ENCODE peak calls at places on chromosomes 7 and 10, in nine cellular contexts. One of them, this sample, is unnamed.

GRCh38 chr7:6258440-6259182 is 13.8 kb downstream of the CYTH3 start:
- DNase-seq in lower lobe of right lung: no peak
- DNase-seq in tibial nerve: no peak
- DNase-seq in NCI-H446 treated with DMSO at 0.1 percent for 48 hours: no peak
- DNase-seq in stimulated activated naive CD8-positive, alpha-beta T cell treated with anti-CD3 and anti-CD28 coated beads, Interleukin-15, amount 100 ng/mL, for 72 hours: no peak
- DNase-seq in stimulated activated CD4-positive, alpha-beta T cell treated with anti-CD3 and anti-CD28 coated beads, Interleukin-4, amount 100 ng/mL, for 48 hours: no peak
- DNase-seq in amniotic stem cell: peak
- DNase-seq in bronchial epithelial cell: no peak
- DNase-seq in RCC 7860: no peak
- DNase-seq in this sample: no peak

GRCh38 chr10:5576780-5577472 is 52.2 kb downstream of the CALML3 start:
- DNase-seq in lower lobe of right lung: peak
- DNase-seq in tibial nerve: no peak
- DNase-seq in NCI-H446 treated with DMSO at 0.1 percent for 48 hours: no peak
- DNase-seq in stimulated activated naive CD8-positive, alpha-beta T cell treated with anti-CD3 and anti-CD28 coated beads, Interleukin-15, amount 100 ng/mL, for 72 hours: no peak
- DNase-seq in stimulated activated CD4-positive, alpha-beta T cell treated with anti-CD3 and anti-CD28 coated beads, Interleukin-4, amount 100 ng/mL, for 48 hours: no peak
- DNase-seq in amniotic stem cell: no peak
- DNase-seq in bronchial epithelial cell: no peak
- DNase-seq in RCC 7860: no peak
- DNase-seq in this sample: no peak

GRCh38 chr7:119270045-119270464 is 1002.9 kb upstream of the KCND2 start:
- DNase-seq in lower lobe of right lung: peak
- DNase-seq in tibial nerve: peak
- DNase-seq in NCI-H446 treated with DMSO at 0.1 percent for 48 hours: peak
- DNase-seq in stimulated activated naive CD8-positive, alpha-beta T cell treated with anti-CD3 and anti-CD28 coated beads, Interleukin-15, amount 100 ng/mL, for 72 hours: peak
- DNase-seq in stimulated activated CD4-positive, alpha-beta T cell treated with anti-CD3 and anti-CD28 coated beads, Interleukin-4, amount 100 ng/mL, for 48 hours: no peak
- DNase-seq in amniotic stem cell: peak
- DNase-seq in bronchial epithelial cell: peak
- DNase-seq in RCC 7860: peak
- DNase-seq in this sample: no peak

GRCh38 chr10:119803264-119803663 is 69.4 kb downstream of the MCMBP start:
- DNase-seq in lower lobe of right lung: no peak
- DNase-seq in tibial nerve: no peak
- DNase-seq in NCI-H446 treated with DMSO at 0.1 percent for 48 hours: no peak
- DNase-seq in stimulated activated naive CD8-positive, alpha-beta T cell treated with anti-CD3 and anti-CD28 coated beads, Interleukin-15, amount 100 ng/mL, for 72 hours: no peak
- DNase-seq in stimulated activated CD4-positive, alpha-beta T cell treated with anti-CD3 and anti-CD28 coated beads, Interleukin-4, amount 100 ng/mL, for 48 hours: no peak
- DNase-seq in amniotic stem cell: peak
- DNase-seq in bronchial epithelial cell: peak
- DNase-seq in RCC 7860: peak
- DNase-seq in this sample: no peak

GRCh38 chr7:73671317-73671651 is 3.7 kb downstream of the VPS37D start:
- DNase-seq in lower lobe of right lung: no peak
- DNase-seq in tibial nerve: no peak
- DNase-seq in NCI-H446 treated with DMSO at 0.1 percent for 48 hours: no peak
- DNase-seq in stimulated activated naive CD8-positive, alpha-beta T cell treated with anti-CD3 and anti-CD28 coated beads, Interleukin-15, amount 100 ng/mL, for 72 hours: no peak
- DNase-seq in stimulated activated CD4-positive, alpha-beta T cell treated with anti-CD3 and anti-CD28 coated beads, Interleukin-4, amount 100 ng/mL, for 48 hours: no peak
- DNase-seq in amniotic stem cell: no peak
- DNase-seq in bronchial epithelial cell: no peak
- DNase-seq in RCC 7860: no peak
- DNase-seq in this sample: no peak

GRCh38 chr10:121608669-121609190 is 10.5 kb upstream of the FGFR2 start:
- DNase-seq in lower lobe of right lung: peak
- DNase-seq in tibial nerve: no peak
- DNase-seq in NCI-H446 treated with DMSO at 0.1 percent for 48 hours: no peak
- DNase-seq in stimulated activated naive CD8-positive, alpha-beta T cell treated with anti-CD3 and anti-CD28 coated beads, Interleukin-15, amount 100 ng/mL, for 72 hours: peak
- DNase-seq in stimulated activated CD4-positive, alpha-beta T cell treated with anti-CD3 and anti-CD28 coated beads, Interleukin-4, amount 100 ng/mL, for 48 hours: peak
- DNase-seq in amniotic stem cell: no peak
- DNase-seq in bronchial epithelial cell: no peak
- DNase-seq in RCC 7860: no peak
- DNase-seq in this sample: peak

GRCh38 chr10:132572545-132572937 is 35.0 kb downstream of the INPP5A start:
- DNase-seq in lower lobe of right lung: no peak
- DNase-seq in tibial nerve: no peak
- DNase-seq in NCI-H446 treated with DMSO at 0.1 percent for 48 hours: no peak
- DNase-seq in stimulated activated naive CD8-positive, alpha-beta T cell treated with anti-CD3 and anti-CD28 coated beads, Interleukin-15, amount 100 ng/mL, for 72 hours: no peak
- DNase-seq in stimulated activated CD4-positive, alpha-beta T cell treated with anti-CD3 and anti-CD28 coated beads, Interleukin-4, amount 100 ng/mL, for 48 hours: no peak
- DNase-seq in amniotic stem cell: no peak
- DNase-seq in bronchial epithelial cell: no peak
- DNase-seq in RCC 7860: no peak
- DNase-seq in this sample: no peak

GRCh38 chr7:97174308-97174707 is 56.8 kb downstream of the SDHAF3 start:
- DNase-seq in lower lobe of right lung: no peak
- DNase-seq in tibial nerve: no peak
- DNase-seq in NCI-H446 treated with DMSO at 0.1 percent for 48 hours: no peak
- DNase-seq in stimulated activated naive CD8-positive, alpha-beta T cell treated with anti-CD3 and anti-CD28 coated beads, Interleukin-15, amount 100 ng/mL, for 72 hours: no peak
- DNase-seq in stimulated activated CD4-positive, alpha-beta T cell treated with anti-CD3 and anti-CD28 coated beads, Interleukin-4, amount 100 ng/mL, for 48 hours: no peak
- DNase-seq in amniotic stem cell: no peak
- DNase-seq in bronchial epithelial cell: peak
- DNase-seq in RCC 7860: no peak
- DNase-seq in this sample: no peak

GRCh38 chr10:17409170-17409733 is 45.1 kb downstream of the ST8SIA6 start:
- DNase-seq in lower lobe of right lung: no peak
- DNase-seq in tibial nerve: no peak
- DNase-seq in NCI-H446 treated with DMSO at 0.1 percent for 48 hours: no peak
- DNase-seq in stimulated activated naive CD8-positive, alpha-beta T cell treated with anti-CD3 and anti-CD28 coated beads, Interleukin-15, amount 100 ng/mL, for 72 hours: no peak
- DNase-seq in stimulated activated CD4-positive, alpha-beta T cell treated with anti-CD3 and anti-CD28 coated beads, Interleukin-4, amount 100 ng/mL, for 48 hours: no peak
- DNase-seq in amniotic stem cell: no peak
- DNase-seq in bronchial epithelial cell: peak
- DNase-seq in RCC 7860: peak
- DNase-seq in this sample: no peak

GRCh38 chr7:102834999-102835398 is 77.8 kb upstream of the LRRC17 start:
- DNase-seq in lower lobe of right lung: no peak
- DNase-seq in tibial nerve: no peak
- DNase-seq in NCI-H446 treated with DMSO at 0.1 percent for 48 hours: no peak
- DNase-seq in stimulated activated naive CD8-positive, alpha-beta T cell treated with anti-CD3 and anti-CD28 coated beads, Interleukin-15, amount 100 ng/mL, for 72 hours: peak
- DNase-seq in stimulated activated CD4-positive, alpha-beta T cell treated with anti-CD3 and anti-CD28 coated beads, Interleukin-4, amount 100 ng/mL, for 48 hours: no peak
- DNase-seq in amniotic stem cell: peak
- DNase-seq in bronchial epithelial cell: peak
- DNase-seq in RCC 7860: peak
- DNase-seq in this sample: no peak

GRCh38 chr10:13115832-13116793 is 16.1 kb downstream of the OPTN start:
- DNase-seq in lower lobe of right lung: no peak
- DNase-seq in tibial nerve: no peak
- DNase-seq in NCI-H446 treated with DMSO at 0.1 percent for 48 hours: no peak
- DNase-seq in stimulated activated naive CD8-positive, alpha-beta T cell treated with anti-CD3 and anti-CD28 coated beads, Interleukin-15, amount 100 ng/mL, for 72 hours: no peak
- DNase-seq in stimulated activated CD4-positive, alpha-beta T cell treated with anti-CD3 and anti-CD28 coated beads, Interleukin-4, amount 100 ng/mL, for 48 hours: no peak
- DNase-seq in amniotic stem cell: no peak
- DNase-seq in bronchial epithelial cell: no peak
- DNase-seq in RCC 7860: no peak
- DNase-seq in this sample: no peak

GRCh38 chr10:132229834-132230556 is 43.2 kb downstream of the DPYSL4 start:
- DNase-seq in lower lobe of right lung: peak
- DNase-seq in tibial nerve: no peak
- DNase-seq in NCI-H446 treated with DMSO at 0.1 percent for 48 hours: no peak
- DNase-seq in stimulated activated naive CD8-positive, alpha-beta T cell treated with anti-CD3 and anti-CD28 coated beads, Interleukin-15, amount 100 ng/mL, for 72 hours: peak
- DNase-seq in stimulated activated CD4-positive, alpha-beta T cell treated with anti-CD3 and anti-CD28 coated beads, Interleukin-4, amount 100 ng/mL, for 48 hours: peak
- DNase-seq in amniotic stem cell: no peak
- DNase-seq in bronchial epithelial cell: no peak
- DNase-seq in RCC 7860: no peak
- DNase-seq in this sample: no peak

GRCh38 chr10:28492093-28492492 is 40.8 kb upstream of the WAC start:
- DNase-seq in lower lobe of right lung: no peak
- DNase-seq in tibial nerve: no peak
- DNase-seq in NCI-H446 treated with DMSO at 0.1 percent for 48 hours: no peak
- DNase-seq in stimulated activated naive CD8-positive, alpha-beta T cell treated with anti-CD3 and anti-CD28 coated beads, Interleukin-15, amount 100 ng/mL, for 72 hours: no peak
- DNase-seq in stimulated activated CD4-positive, alpha-beta T cell treated with anti-CD3 and anti-CD28 coated beads, Interleukin-4, amount 100 ng/mL, for 48 hours: no peak
- DNase-seq in amniotic stem cell: no peak
- DNase-seq in bronchial epithelial cell: no peak
- DNase-seq in RCC 7860: no peak
- DNase-seq in this sample: no peak

GRCh38 chr7:98210513-98211220 is 572 bp upstream of the BHLHA15 start:
- DNase-seq in lower lobe of right lung: no peak
- DNase-seq in tibial nerve: no peak
- DNase-seq in NCI-H446 treated with DMSO at 0.1 percent for 48 hours: no peak
- DNase-seq in stimulated activated naive CD8-positive, alpha-beta T cell treated with anti-CD3 and anti-CD28 coated beads, Interleukin-15, amount 100 ng/mL, for 72 hours: no peak
- DNase-seq in stimulated activated CD4-positive, alpha-beta T cell treated with anti-CD3 and anti-CD28 coated beads, Interleukin-4, amount 100 ng/mL, for 48 hours: no peak
- DNase-seq in amniotic stem cell: no peak
- DNase-seq in bronchial epithelial cell: no peak
- DNase-seq in RCC 7860: no peak
- DNase-seq in this sample: no peak

GRCh38 chr7:107025449-107026103 is 18.9 kb upstream of the PRKAR2B start:
- DNase-seq in lower lobe of right lung: no peak
- DNase-seq in tibial nerve: no peak
- DNase-seq in NCI-H446 treated with DMSO at 0.1 percent for 48 hours: no peak
- DNase-seq in stimulated activated naive CD8-positive, alpha-beta T cell treated with anti-CD3 and anti-CD28 coated beads, Interleukin-15, amount 100 ng/mL, for 72 hours: no peak
- DNase-seq in stimulated activated CD4-positive, alpha-beta T cell treated with anti-CD3 and anti-CD28 coated beads, Interleukin-4, amount 100 ng/mL, for 48 hours: no peak
- DNase-seq in amniotic stem cell: no peak
- DNase-seq in bronchial epithelial cell: no peak
- DNase-seq in RCC 7860: peak
- DNase-seq in this sample: no peak

GRCh38 chr7:130131964-130132875 is 61.9 kb downstream of the KLHDC10 start:
- DNase-seq in lower lobe of right lung: no peak
- DNase-seq in tibial nerve: no peak
- DNase-seq in NCI-H446 treated with DMSO at 0.1 percent for 48 hours: no peak
- DNase-seq in stimulated activated naive CD8-positive, alpha-beta T cell treated with anti-CD3 and anti-CD28 coated beads, Interleukin-15, amount 100 ng/mL, for 72 hours: no peak
- DNase-seq in stimulated activated CD4-positive, alpha-beta T cell treated with anti-CD3 and anti-CD28 coated beads, Interleukin-4, amount 100 ng/mL, for 48 hours: no peak
- DNase-seq in amniotic stem cell: no peak
- DNase-seq in bronchial epithelial cell: no peak
- DNase-seq in RCC 7860: no peak
- DNase-seq in this sample: no peak

GRCh38 chr10:32445036-32445435 is 904 bp upstream of the CCDC7 start:
- DNase-seq in lower lobe of right lung: no peak
- DNase-seq in tibial nerve: no peak
- DNase-seq in NCI-H446 treated with DMSO at 0.1 percent for 48 hours: no peak
- DNase-seq in stimulated activated naive CD8-positive, alpha-beta T cell treated with anti-CD3 and anti-CD28 coated beads, Interleukin-15, amount 100 ng/mL, for 72 hours: no peak
- DNase-seq in stimulated activated CD4-positive, alpha-beta T cell treated with anti-CD3 and anti-CD28 coated beads, Interleukin-4, amount 100 ng/mL, for 48 hours: no peak
- DNase-seq in amniotic stem cell: no peak
- DNase-seq in bronchial epithelial cell: no peak
- DNase-seq in RCC 7860: no peak
- DNase-seq in this sample: no peak

GRCh38 chr7:44104880-44105771 is 981 bp downstream of the AEBP1 start:
- DNase-seq in lower lobe of right lung: no peak
- DNase-seq in tibial nerve: peak
- DNase-seq in NCI-H446 treated with DMSO at 0.1 percent for 48 hours: no peak
- DNase-seq in stimulated activated naive CD8-positive, alpha-beta T cell treated with anti-CD3 and anti-CD28 coated beads, Interleukin-15, amount 100 ng/mL, for 72 hours: no peak
- DNase-seq in stimulated activated CD4-positive, alpha-beta T cell treated with anti-CD3 and anti-CD28 coated beads, Interleukin-4, amount 100 ng/mL, for 48 hours: no peak
- DNase-seq in amniotic stem cell: no peak
- DNase-seq in bronchial epithelial cell: peak
- DNase-seq in RCC 7860: peak
- DNase-seq in this sample: no peak

GRCh38 chr10:97873569-97873968 is 23.9 kb downstream of the GOLGA7B start:
- DNase-seq in lower lobe of right lung: no peak
- DNase-seq in tibial nerve: no peak
- DNase-seq in NCI-H446 treated with DMSO at 0.1 percent for 48 hours: no peak
- DNase-seq in stimulated activated naive CD8-positive, alpha-beta T cell treated with anti-CD3 and anti-CD28 coated beads, Interleukin-15, amount 100 ng/mL, for 72 hours: no peak
- DNase-seq in stimulated activated CD4-positive, alpha-beta T cell treated with anti-CD3 and anti-CD28 coated beads, Interleukin-4, amount 100 ng/mL, for 48 hours: no peak
- DNase-seq in amniotic stem cell: no peak
- DNase-seq in bronchial epithelial cell: no peak
- DNase-seq in RCC 7860: no peak
- DNase-seq in this sample: no peak

GRCh38 chr10:118792501-118792900 is 37.7 kb upstream of the CACUL1 start:
- DNase-seq in lower lobe of right lung: peak
- DNase-seq in tibial nerve: peak
- DNase-seq in NCI-H446 treated with DMSO at 0.1 percent for 48 hours: no peak
- DNase-seq in stimulated activated naive CD8-positive, alpha-beta T cell treated with anti-CD3 and anti-CD28 coated beads, Interleukin-15, amount 100 ng/mL, for 72 hours: no peak
- DNase-seq in stimulated activated CD4-positive, alpha-beta T cell treated with anti-CD3 and anti-CD28 coated beads, Interleukin-4, amount 100 ng/mL, for 48 hours: no peak
- DNase-seq in amniotic stem cell: no peak
- DNase-seq in bronchial epithelial cell: no peak
- DNase-seq in RCC 7860: no peak
- DNase-seq in this sample: no peak

GRCh38 chr10:60140681-60141632 is 234.6 kb upstream of the CCDC6 start:
- DNase-seq in lower lobe of right lung: no peak
- DNase-seq in tibial nerve: no peak
- DNase-seq in NCI-H446 treated with DMSO at 0.1 percent for 48 hours: no peak
- DNase-seq in stimulated activated naive CD8-positive, alpha-beta T cell treated with anti-CD3 and anti-CD28 coated beads, Interleukin-15, amount 100 ng/mL, for 72 hours: no peak
- DNase-seq in stimulated activated CD4-positive, alpha-beta T cell treated with anti-CD3 and anti-CD28 coated beads, Interleukin-4, amount 100 ng/mL, for 48 hours: no peak
- DNase-seq in amniotic stem cell: no peak
- DNase-seq in bronchial epithelial cell: peak
- DNase-seq in RCC 7860: no peak
- DNase-seq in this sample: peak

GRCh38 chr10:102657984-102658724 is 13.9 kb downstream of the TRIM8 start:
- DNase-seq in lower lobe of right lung: peak
- DNase-seq in tibial nerve: no peak
- DNase-seq in NCI-H446 treated with DMSO at 0.1 percent for 48 hours: no peak
- DNase-seq in stimulated activated naive CD8-positive, alpha-beta T cell treated with anti-CD3 and anti-CD28 coated beads, Interleukin-15, amount 100 ng/mL, for 72 hours: no peak
- DNase-seq in stimulated activated CD4-positive, alpha-beta T cell treated with anti-CD3 and anti-CD28 coated beads, Interleukin-4, amount 100 ng/mL, for 48 hours: no peak
- DNase-seq in amniotic stem cell: no peak
- DNase-seq in bronchial epithelial cell: peak
- DNase-seq in RCC 7860: no peak
- DNase-seq in this sample: peak

GRCh38 chr10:16581202-16581601 is 59.5 kb upstream of the C1QL3 start:
- DNase-seq in lower lobe of right lung: no peak
- DNase-seq in tibial nerve: no peak
- DNase-seq in NCI-H446 treated with DMSO at 0.1 percent for 48 hours: no peak
- DNase-seq in stimulated activated naive CD8-positive, alpha-beta T cell treated with anti-CD3 and anti-CD28 coated beads, Interleukin-15, amount 100 ng/mL, for 72 hours: no peak
- DNase-seq in stimulated activated CD4-positive, alpha-beta T cell treated with anti-CD3 and anti-CD28 coated beads, Interleukin-4, amount 100 ng/mL, for 48 hours: no peak
- DNase-seq in amniotic stem cell: no peak
- DNase-seq in bronchial epithelial cell: no peak
- DNase-seq in RCC 7860: no peak
- DNase-seq in this sample: no peak

GRCh38 chr10:119341236-119342016 is 134.1 kb downstream of the GRK5 start:
- DNase-seq in lower lobe of right lung: no peak
- DNase-seq in tibial nerve: no peak
- DNase-seq in NCI-H446 treated with DMSO at 0.1 percent for 48 hours: no peak
- DNase-seq in stimulated activated naive CD8-positive, alpha-beta T cell treated with anti-CD3 and anti-CD28 coated beads, Interleukin-15, amount 100 ng/mL, for 72 hours: peak
- DNase-seq in stimulated activated CD4-positive, alpha-beta T cell treated with anti-CD3 and anti-CD28 coated beads, Interleukin-4, amount 100 ng/mL, for 48 hours: peak
- DNase-seq in amniotic stem cell: no peak
- DNase-seq in bronchial epithelial cell: peak
- DNase-seq in RCC 7860: peak
- DNase-seq in this sample: no peak

GRCh38 chr10:6701289-6701688 is 121.2 kb upstream of the PRKCQ start:
- DNase-seq in lower lobe of right lung: no peak
- DNase-seq in tibial nerve: no peak
- DNase-seq in NCI-H446 treated with DMSO at 0.1 percent for 48 hours: no peak
- DNase-seq in stimulated activated naive CD8-positive, alpha-beta T cell treated with anti-CD3 and anti-CD28 coated beads, Interleukin-15, amount 100 ng/mL, for 72 hours: no peak
- DNase-seq in stimulated activated CD4-positive, alpha-beta T cell treated with anti-CD3 and anti-CD28 coated beads, Interleukin-4, amount 100 ng/mL, for 48 hours: no peak
- DNase-seq in amniotic stem cell: no peak
- DNase-seq in bronchial epithelial cell: peak
- DNase-seq in RCC 7860: no peak
- DNase-seq in this sample: no peak

GRCh38 chr10:26939290-26939956 is 78.7 kb upstream of the ABI1 start:
- DNase-seq in lower lobe of right lung: no peak
- DNase-seq in tibial nerve: no peak
- DNase-seq in NCI-H446 treated with DMSO at 0.1 percent for 48 hours: no peak
- DNase-seq in stimulated activated naive CD8-positive, alpha-beta T cell treated with anti-CD3 and anti-CD28 coated beads, Interleukin-15, amount 100 ng/mL, for 72 hours: no peak
- DNase-seq in stimulated activated CD4-positive, alpha-beta T cell treated with anti-CD3 and anti-CD28 coated beads, Interleukin-4, amount 100 ng/mL, for 48 hours: no peak
- DNase-seq in amniotic stem cell: no peak
- DNase-seq in bronchial epithelial cell: no peak
- DNase-seq in RCC 7860: no peak
- DNase-seq in this sample: no peak

GRCh38 chr7:137109966-137110930 is 233.3 kb downstream of the PTN start:
- DNase-seq in lower lobe of right lung: no peak
- DNase-seq in tibial nerve: no peak
- DNase-seq in NCI-H446 treated with DMSO at 0.1 percent for 48 hours: no peak
- DNase-seq in stimulated activated naive CD8-positive, alpha-beta T cell treated with anti-CD3 and anti-CD28 coated beads, Interleukin-15, amount 100 ng/mL, for 72 hours: no peak
- DNase-seq in stimulated activated CD4-positive, alpha-beta T cell treated with anti-CD3 and anti-CD28 coated beads, Interleukin-4, amount 100 ng/mL, for 48 hours: no peak
- DNase-seq in amniotic stem cell: no peak
- DNase-seq in bronchial epithelial cell: peak
- DNase-seq in RCC 7860: no peak
- DNase-seq in this sample: no peak

GRCh38 chr10:74418285-74418872 is 267.4 kb downstream of the ADK start:
- DNase-seq in lower lobe of right lung: no peak
- DNase-seq in tibial nerve: no peak
- DNase-seq in NCI-H446 treated with DMSO at 0.1 percent for 48 hours: peak
- DNase-seq in stimulated activated naive CD8-positive, alpha-beta T cell treated with anti-CD3 and anti-CD28 coated beads, Interleukin-15, amount 100 ng/mL, for 72 hours: no peak
- DNase-seq in stimulated activated CD4-positive, alpha-beta T cell treated with anti-CD3 and anti-CD28 coated beads, Interleukin-4, amount 100 ng/mL, for 48 hours: no peak
- DNase-seq in amniotic stem cell: no peak
- DNase-seq in bronchial epithelial cell: no peak
- DNase-seq in RCC 7860: no peak
- DNase-seq in this sample: no peak

GRCh38 chr7:130095812-130096211 is 25.5 kb downstream of the KLHDC10 start:
- DNase-seq in lower lobe of right lung: no peak
- DNase-seq in tibial nerve: no peak
- DNase-seq in NCI-H446 treated with DMSO at 0.1 percent for 48 hours: no peak
- DNase-seq in stimulated activated naive CD8-positive, alpha-beta T cell treated with anti-CD3 and anti-CD28 coated beads, Interleukin-15, amount 100 ng/mL, for 72 hours: no peak
- DNase-seq in stimulated activated CD4-positive, alpha-beta T cell treated with anti-CD3 and anti-CD28 coated beads, Interleukin-4, amount 100 ng/mL, for 48 hours: no peak
- DNase-seq in amniotic stem cell: no peak
- DNase-seq in bronchial epithelial cell: peak
- DNase-seq in RCC 7860: no peak
- DNase-seq in this sample: no peak

GRCh38 chr10:111113961-111114830 is 37.4 kb downstream of the ADRA2A start:
- DNase-seq in lower lobe of right lung: no peak
- DNase-seq in tibial nerve: no peak
- DNase-seq in NCI-H446 treated with DMSO at 0.1 percent for 48 hours: no peak
- DNase-seq in stimulated activated naive CD8-positive, alpha-beta T cell treated with anti-CD3 and anti-CD28 coated beads, Interleukin-15, amount 100 ng/mL, for 72 hours: no peak
- DNase-seq in stimulated activated CD4-positive, alpha-beta T cell treated with anti-CD3 and anti-CD28 coated beads, Interleukin-4, amount 100 ng/mL, for 48 hours: no peak
- DNase-seq in amniotic stem cell: no peak
- DNase-seq in bronchial epithelial cell: no peak
- DNase-seq in RCC 7860: peak
- DNase-seq in this sample: no peak

GRCh38 chr10:6813876-6814275 is 233.8 kb upstream of the PRKCQ start:
- DNase-seq in lower lobe of right lung: no peak
- DNase-seq in tibial nerve: no peak
- DNase-seq in NCI-H446 treated with DMSO at 0.1 percent for 48 hours: no peak
- DNase-seq in stimulated activated naive CD8-positive, alpha-beta T cell treated with anti-CD3 and anti-CD28 coated beads, Interleukin-15, amount 100 ng/mL, for 72 hours: no peak
- DNase-seq in stimulated activated CD4-positive, alpha-beta T cell treated with anti-CD3 and anti-CD28 coated beads, Interleukin-4, amount 100 ng/mL, for 48 hours: no peak
- DNase-seq in amniotic stem cell: no peak
- DNase-seq in bronchial epithelial cell: no peak
- DNase-seq in RCC 7860: no peak
- DNase-seq in this sample: no peak